ENCODE peak calls at places on chromosome 4, in four cellular contexts. R is A549, M is HepG2, U is K562. X is an unnamed sample.

GRCh38 chr4:2734618-2735017 is 21.5 kb downstream of the TNIP2 start:
- DNase-seq in M (no peak), R (no peak), U (no peak), X (no peak)

GRCh38 chr4:74098628-74098995 is 383 bp downstream of the CXCL2 start:
- DNase-seq in U (no peak), M (no peak), R (no peak), X (peak)

GRCh38 chr4:5826437-5827107 is 66.3 kb downstream of the CRMP1 start:
- DNase-seq in U (no peak), R (no peak), M (no peak), X (no peak)

GRCh38 chr4:12583286-12583685 is 900.9 kb downstream of the RAB28 start:
- DNase-seq in U (no peak), R (no peak), M (no peak), X (no peak)

GRCh38 chr4:150962245-150962644 is 52.8 kb downstream of the LRBA start:
- DNase-seq in U (no peak), M (no peak), R (no peak), X (no peak)

GRCh38 chr4:152724494-152724893 is 44.7 kb upstream of the TMEM154 start:
- DNase-seq in R (no peak), M (no peak), U (no peak), X (no peak)

GRCh38 chr4:105174098-105174497 is 27.4 kb downstream of the TET2 start:
- DNase-seq in M (no peak), R (no peak), U (no peak), X (no peak)

GRCh38 chr4:101183658-101184373 is 163.5 kb downstream of the PPP3CA start:
- DNase-seq in R (no peak), M (no peak), U (no peak), X (no peak)

GRCh38 chr4:24312261-24312913 is 272.0 kb downstream of the DHX15 start:
- DNase-seq in M (peak), U (no peak), R (no peak), X (no peak)

GRCh38 chr4:153634737-153635353 is 49.2 kb upstream of the TLR2 start:
- DNase-seq in U (peak), M (peak), R (peak), X (no peak)

GRCh38 chr4:40890764-40891163 is 141.0 kb downstream of the NSUN7 start:
- DNase-seq in R (no peak), U (no peak), M (no peak), X (no peak)

GRCh38 chr4:174714393-174715211 is 114.4 kb downstream of the GLRA3 start:
- DNase-seq in R (peak), U (peak), M (peak), X (peak)

GRCh38 chr4:71113294-71113693 is 119.8 kb downstream of the DCK start:
- DNase-seq in M (no peak), R (no peak), U (peak), X (peak)

GRCh38 chr4:38686682-38687081 is 22.7 kb downstream of the KLF3 start:
- DNase-seq in R (no peak), U (no peak), M (no peak), X (no peak)

GRCh38 chr4:1209821-1210220 is 37.4 kb upstream of the SPON2 start:
- DNase-seq in U (no peak), M (no peak), R (no peak), X (no peak)

GRCh38 chr4:37803348-37803973 is 23.0 kb upstream of the PGM2 start:
- DNase-seq in R (no peak), U (peak), M (peak), X (no peak)

GRCh38 chr4:185210102-185210981 is 944 bp downstream of the SNX25 start:
- DNase-seq in U (peak), M (peak), R (no peak), X (peak)

GRCh38 chr4:1130318-1131186 is 17.2 kb upstream of the RNF212 start:
- DNase-seq in M (peak), R (peak), U (peak), X (peak)

GRCh38 chr4:5888222-5888701 is 4.6 kb downstream of the CRMP1 start:
- DNase-seq in U (no peak), R (no peak), M (no peak), X (peak)

GRCh38 chr4:146311238-146311970 is 97.1 kb downstream of the REELD1 start:
- DNase-seq in R (no peak), M (no peak), U (no peak), X (no peak)

GRCh38 chr4:125244848-125245450 is 69.8 kb upstream of the FAT4 start:
- DNase-seq in U (no peak), M (no peak), R (no peak), X (no peak)

GRCh38 chr4:157701695-157701994 is 471.2 kb downstream of the GASK1B start:
- DNase-seq in R (no peak), U (no peak), M (no peak), X (no peak)

GRCh38 chr4:15238720-15239119 is 189.1 kb upstream of the C1QTNF7 start:
- DNase-seq in R (peak), U (peak), M (peak), X (peak)

GRCh38 chr4:108370291-108370690 is 201.6 kb upstream of the LEF1 start:
- DNase-seq in M (no peak), R (no peak), U (no peak), X (no peak)

GRCh38 chr4:176193898-176194297 is 1.5 kb downstream of the SPATA4 start:
- DNase-seq in R (no peak), U (no peak), M (no peak), X (no peak)

GRCh38 chr4:170089743-170090666 is at the start of gene AADAT:
- DNase-seq in M (peak), U (peak), R (peak), X (peak)

GRCh38 chr4:169253904-169254303 is 16.9 kb downstream of the SH3RF1 start:
- DNase-seq in M (no peak), U (no peak), R (no peak), X (no peak)

GRCh38 chr4:28444886-28445496 is 1584.3 kb downstream of the STIM2 start:
- DNase-seq in R (no peak), U (no peak), M (no peak), X (no peak)

GRCh38 chr4:179755322-179755721 is 2313.1 kb upstream of the AGA start:
- DNase-seq in M (no peak), U (no peak), R (no peak), X (no peak)

GRCh38 chr4:149634368-149634767 is 181.3 kb downstream of the IQCM start:
- DNase-seq in M (no peak), R (no peak), U (no peak), X (no peak)

GRCh38 chr4:17197070-17197469 is 298.6 kb upstream of the LDB2 start:
- DNase-seq in R (no peak), U (no peak), M (no peak), X (no peak)

GRCh38 chr4:126628933-126629332 is 1003.8 kb upstream of the INTU start:
- DNase-seq in M (no peak), R (no peak), U (no peak), X (no peak)

GRCh38 chr4:113292371-113293042 is 243.1 kb downstream of the ANK2 start:
- DNase-seq in U (no peak), R (no peak), M (no peak), X (peak)

GRCh38 chr4:109801099-109801789 is 555 bp downstream of the CFI start:
- DNase-seq in R (no peak), U (no peak), M (no peak), X (no peak)

GRCh38 chr4:119035941-119036737 is 99.5 kb upstream of the MYOZ2 start:
- DNase-seq in R (no peak), U (no peak), M (no peak), X (no peak)

GRCh38 chr4:153114771-153115321 is 89.4 kb upstream of the TRIM2 start:
- DNase-seq in U (no peak), R (no peak), M (no peak), X (no peak)

DNA sequence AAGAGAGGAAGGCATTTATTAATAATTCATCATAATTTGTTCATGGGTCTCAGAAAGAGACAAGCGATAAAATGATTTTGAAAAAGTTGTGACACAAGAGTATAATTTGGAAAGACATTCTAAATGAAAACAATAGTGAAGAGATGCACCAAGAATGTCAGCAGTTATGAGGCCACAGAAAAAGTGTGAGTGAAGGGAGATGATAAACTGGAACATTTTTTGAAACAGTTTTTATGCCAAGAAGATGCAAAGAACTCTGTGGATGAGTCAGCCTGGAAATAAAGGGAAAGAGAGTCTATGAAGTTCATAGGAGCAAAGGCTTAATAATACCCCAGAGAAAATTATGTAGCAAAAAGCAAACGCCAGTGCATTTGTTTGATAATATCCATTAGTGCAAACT is 188.4 kb upstream of the TBC1D9 start:
- DNase-seq in U (no peak), R (no peak), M (no peak), X (no peak)
- TF ChIP-seq HMGXB4 in U (no peak), R (no peak), M (no peak), X (no peak)

DNA sequence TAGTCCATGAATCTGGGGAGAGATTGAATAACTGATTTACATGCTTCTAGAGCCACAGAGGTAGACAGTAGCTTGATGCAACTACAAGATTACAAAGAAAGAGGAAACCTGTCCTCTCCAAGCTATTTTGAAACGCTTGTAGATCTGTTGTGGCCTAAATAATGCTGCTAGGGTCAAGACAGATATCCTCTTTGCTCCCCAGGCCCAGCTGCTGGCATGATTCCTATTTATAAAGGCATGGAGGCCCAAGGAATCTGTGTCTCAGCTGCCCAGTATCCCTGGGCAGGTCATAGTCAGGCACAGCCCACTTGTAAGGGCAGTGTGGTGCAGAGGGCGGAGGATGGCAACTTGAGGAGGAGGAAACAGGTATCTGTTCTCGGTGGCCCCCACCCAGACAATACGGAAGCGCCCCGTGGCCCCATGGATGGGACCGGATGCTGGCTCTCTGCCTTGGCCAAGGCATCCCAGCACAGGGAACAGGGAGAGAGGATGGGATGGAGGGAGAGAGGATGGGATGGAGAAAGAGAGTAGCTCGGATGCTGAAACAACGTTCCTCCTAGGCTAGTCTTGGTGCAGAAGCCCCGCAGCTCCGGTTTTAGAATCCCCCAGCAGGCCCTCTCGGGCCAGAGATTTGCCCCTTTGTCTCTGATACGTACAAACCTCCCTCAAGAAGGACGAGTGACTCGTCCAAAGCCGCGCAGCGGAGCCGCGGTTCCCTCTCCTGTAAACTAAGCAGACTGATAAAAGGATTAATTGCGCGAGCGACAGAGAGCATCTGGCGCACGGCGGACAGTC is 767 bp upstream of the SMIM20 start:
- DNase-seq in M (no peak), U (peak), R (no peak), X (no peak)
- TF ChIP-seq HMGXB4 in M (peak), U (no peak), R (no peak), X (no peak)

DNA sequence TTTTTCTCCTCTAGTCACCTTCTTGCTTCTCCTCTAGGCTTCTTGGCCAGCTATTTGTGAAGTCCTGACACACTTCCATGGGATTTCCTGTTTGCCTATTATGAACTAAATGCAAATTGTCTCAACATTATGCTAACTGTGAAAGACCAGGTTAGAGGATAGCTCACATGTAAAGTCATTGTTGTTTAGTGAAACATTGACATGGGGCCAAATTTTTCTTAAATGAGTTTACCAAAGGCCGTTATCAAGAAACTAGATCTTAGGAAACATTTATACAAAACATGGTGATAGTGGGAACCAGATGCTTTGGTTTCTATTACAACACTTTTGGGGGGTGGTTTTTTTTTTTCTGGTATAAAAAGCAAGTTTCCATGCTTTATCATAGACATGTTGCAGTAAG is 466.8 kb upstream of the FAM241A start:
- DNase-seq in M (no peak), R (no peak), U (no peak), X (no peak)
- TF ChIP-seq HMGXB4 in M (no peak), R (no peak), U (no peak), X (no peak)

GRCh38 chr4:13980317-13980716 is 352.8 kb upstream of the BOD1L1 start:
- DNase-seq in M (no peak), R (no peak), U (no peak), X (no peak)
- TF ChIP-seq HMGXB4 in M (no peak), R (no peak), U (no peak), X (no peak)